ENCODE peak calls at places on chromosomes 6 and 20, in six cellular contexts. M is SK-N-SH, C is neural progenitor cell, E is MM.1S, Q is H9, R is right lobe of liver. I is an unnamed sample.
A peak's percentile ranks its signal among the peaks of the same experiment; 100 is the strongest.

GRCh38 chr6:53718597-53719460 is 53.3 kb upstream of the KLHL31 start:
- DNase-seq in M (peak; percentile 45), C (peak; percentile 85), E (peak; percentile 88), Q (no peak), R (no peak), I (no peak)

GRCh38 chr6:169145991-169146501 is 107.6 kb downstream of the THBS2 start:
- DNase-seq in M (no peak), C (no peak), E (no peak), Q (no peak), R (no peak), I (no peak)

GRCh38 chr6:159590794-159591193 is 102.2 kb downstream of the SOD2 start:
- DNase-seq in M (no peak), C (peak; percentile 26), E (no peak), Q (no peak), R (peak; percentile 58), I (no peak)

GRCh38 chr6:154138806-154139205 is 99.8 kb downstream of the OPRM1 start:
- DNase-seq in M (no peak), C (no peak), E (no peak), Q (no peak), R (no peak), I (no peak)

GRCh38 chr20:3753098-3753497 is 14.5 kb downstream of the ADISSP start:
- DNase-seq in M (peak; percentile 82), C (peak; percentile 85), E (no peak), Q (peak; percentile 81), R (no peak), I (no peak)

GRCh38 chr6:50655848-50656453 is 57.4 kb upstream of the TFAP2D start:
- DNase-seq in M (peak; percentile 10), C (peak; percentile 39), E (peak; percentile 47), Q (no peak), R (no peak), I (no peak)

GRCh38 chr6:170192905-170193304 is 98.0 kb downstream of the DLL1 start:
- DNase-seq in M (no peak), C (no peak), E (no peak), Q (no peak), R (no peak), I (no peak)

GRCh38 chr20:45229264-45230056 is 8.3 kb downstream of the SEMG2 start:
- DNase-seq in M (peak; percentile 12), C (peak; percentile 30), E (peak; percentile 46), Q (peak; percentile 87), R (no peak), I (no peak)

GRCh38 chr20:573414-574296 is 30.1 kb upstream of the CSNK2A1 start:
- DNase-seq in M (no peak), C (no peak), E (no peak), Q (no peak), R (no peak), I (no peak)

GRCh38 chr20:574297-574942 is 30.8 kb upstream of the CSNK2A1 start:
- DNase-seq in M (no peak), C (peak; percentile 78), E (no peak), Q (peak; percentile 50), R (no peak), I (no peak)

GRCh38 chr20:568865-569415 is 25.4 kb upstream of the CSNK2A1 start:
- DNase-seq in M (no peak), C (no peak), E (no peak), Q (no peak), R (no peak), I (no peak)

GRCh38 chr20:572752-573151 is 29.2 kb upstream of the CSNK2A1 start:
- DNase-seq in M (no peak), C (no peak), E (no peak), Q (no peak), R (no peak), I (no peak)

GRCh38 chr20:571754-572331 is 28.3 kb upstream of the CSNK2A1 start:
- DNase-seq in M (peak; percentile 53), C (peak; percentile 65), E (no peak), Q (peak; percentile 61), R (no peak), I (no peak)
- H3K27me3 ChIP-seq in M (peaks cover 26% of the 10 kb centered on the region), C (peaks cover 53% of the 10 kb centered on the region), E (peaks cover 7% of the 10 kb centered on the region), Q (no peaks in the 10 kb centered on the region), R (no peaks in the 10 kb centered on the region), I (peaks cover 32% of the 10 kb centered on the region)

GRCh38 chr20:61516398-61517208 is 264.5 kb downstream of the CDH4 start:
- DNase-seq in M (no peak), C (no peak), E (no peak), Q (no peak), R (no peak), I (peak; percentile 75)
- H3K27me3 ChIP-seq in M (no peaks in the 10 kb centered on the region), C (no peaks in the 10 kb centered on the region), E (peaks cover 92% of the 10 kb centered on the region), Q (no peaks in the 10 kb centered on the region), R (no peaks in the 10 kb centered on the region), I (no peaks in the 10 kb centered on the region)

GRCh38 chr20:57478176-57478575 is 46.8 kb downstream of the CTCFL start:
- DNase-seq in M (no peak), C (no peak), E (no peak), Q (no peak), R (no peak), I (no peak)

GRCh38 chr20:57475388-57476072 is 49.4 kb downstream of the CTCFL start:
- DNase-seq in M (no peak), C (no peak), E (peak; percentile 73), Q (no peak), R (peak; percentile 8), I (peak; percentile 45)

GRCh38 chr20:57476073-57476526 is 48.8 kb downstream of the CTCFL start:
- DNase-seq in M (no peak), C (no peak), E (peak; percentile 94), Q (no peak), R (peak; percentile 32), I (peak; percentile 50)

GRCh38 chr20:57474816-57475215 is 50.1 kb downstream of the CTCFL start:
- DNase-seq in M (no peak), C (no peak), E (no peak), Q (no peak), R (peak; percentile 41), I (peak; percentile 75)

GRCh38 chr20:57476641-57477461 is 48.1 kb downstream of the CTCFL start:
- DNase-seq in M (no peak), C (no peak), E (no peak), Q (no peak), R (peak; percentile 43), I (peak; percentile 77)
- H3K27me3 ChIP-seq in M (peaks cover 13% of the 10 kb centered on the region), C (no peaks in the 10 kb centered on the region), E (no peaks in the 10 kb centered on the region), Q (no peaks in the 10 kb centered on the region), R (no peaks in the 10 kb centered on the region), I (peaks cover 45% of the 10 kb centered on the region)

GRCh38 chr20:682123-682522 is 6.5 kb upstream of the SCRT2 start:
- DNase-seq in M (no peak), C (no peak), E (no peak), Q (no peak), R (peak; percentile 14), I (no peak)
- H3K27me3 ChIP-seq in M (peaks cover 2% of the 10 kb centered on the region), C (peaks cover 37% of the 10 kb centered on the region), E (peaks cover 45% of the 10 kb centered on the region), Q (peaks cover 2% of the 10 kb centered on the region), R (peaks cover 11% of the 10 kb centered on the region), I (peaks cover 50% of the 10 kb centered on the region)

I was measured in RWPE2.